ENCODE peak calls at places on chromosomes 5 and 9, in four cellular contexts. D, N, Q and F are unnamed samples.

GRCh38 chr9:104958756-104959155 is 30.8 kb upstream of the ABCA1 start:
- DNase-seq in N (no peak), Q (no peak), D (no peak), F (no peak)

GRCh38 chr5:93313672-93314071 is 267.3 kb downstream of the NR2F1-AS1 start:
- DNase-seq in N (no peak), Q (no peak), D (no peak), F (no peak)

GRCh38 chr5:62149894-62150293 is 156.1 kb upstream of the KIF2A start:
- DNase-seq in Q (no peak), N (no peak), D (no peak), F (no peak)

GRCh38 chr5:163846512-163846911 is 341.1 kb downstream of the MAT2B start:
- DNase-seq in D (no peak), N (no peak), Q (no peak), F (no peak)

GRCh38 chr5:2574155-2574554 is 177.3 kb downstream of the IRX2 start:
- DNase-seq in N (no peak), D (no peak), Q (no peak), F (no peak)

GRCh38 chr9:106953166-106953565 is 90.2 kb downstream of the ZNF462 start:
- DNase-seq in N (no peak), Q (no peak), D (no peak), F (no peak)

GRCh38 chr9:99231708-99232107 is 9.6 kb downstream of the SEC61B start:
- DNase-seq in D (no peak), N (peak), Q (peak), F (no peak)

GRCh38 chr9:124652203-124652992 is 118.7 kb downstream of the NR6A1 start:
- DNase-seq in N (no peak), D (no peak), Q (no peak), F (no peak)

GRCh38 chr9:36995927-36996471 is 38.1 kb downstream of the PAX5 start:
- DNase-seq in N (peak), D (peak), Q (peak), F (peak)

GRCh38 chr9:13139641-13140171 is 139.8 kb downstream of the MPDZ start:
- DNase-seq in D (no peak), Q (no peak), N (no peak), F (no peak)

DNA sequence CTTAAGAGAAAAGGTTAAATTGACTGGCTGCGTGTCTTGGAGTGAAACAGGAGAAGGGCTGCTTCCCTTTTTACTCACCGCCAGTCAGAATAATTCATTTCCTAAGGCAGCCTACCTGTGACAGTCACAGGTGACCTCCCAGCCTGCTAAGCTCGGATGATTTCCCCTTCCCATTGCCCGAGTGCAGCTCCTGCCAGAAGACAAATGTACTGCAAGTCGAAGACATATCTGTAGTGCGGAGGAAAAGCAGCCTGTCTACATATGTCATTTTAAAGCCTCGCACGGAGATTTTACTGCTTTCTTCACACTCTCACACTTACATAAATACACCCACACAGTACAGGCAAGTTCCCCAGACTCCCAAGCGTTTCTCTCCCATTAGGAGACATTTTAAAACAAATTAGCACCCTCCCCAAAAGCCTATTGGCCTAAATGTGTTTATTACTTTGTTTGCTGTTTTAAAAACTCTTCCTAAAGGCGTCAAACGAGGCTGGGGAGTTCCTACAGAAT is 665.7 kb upstream of the ZNF608 start:
- DNase-seq in D (peak), N (peak), Q (peak), F (no peak)
- TF ChIP-seq CTCF in D (peak), N (no peak), Q (no peak), F (no peak)

DNA sequence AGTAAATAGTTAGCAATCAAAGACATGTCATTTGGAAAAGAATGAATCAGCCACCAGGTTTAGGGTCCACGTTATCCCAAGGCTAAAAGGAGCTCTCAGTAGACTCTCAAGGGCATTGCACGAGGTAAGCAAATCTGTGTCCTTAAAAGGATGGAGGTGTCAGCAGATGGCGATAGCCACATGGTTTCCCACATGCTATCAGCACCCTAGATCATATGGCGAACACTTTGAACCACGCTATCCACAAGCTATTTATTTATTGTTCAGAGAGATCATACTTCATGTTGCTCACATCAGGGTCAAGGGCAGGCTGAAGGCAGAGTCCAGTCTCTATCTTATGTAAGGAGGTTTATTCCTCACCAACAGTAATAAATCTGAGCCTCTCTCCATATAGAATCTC is 43.7 kb downstream of the CDH6 start:
- DNase-seq in D (no peak), N (no peak), Q (no peak), F (no peak)
- TF ChIP-seq CTCF in D (peak), N (no peak), Q (peak), F (no peak)

GRCh38 chr5:132476853-132477729 is 13.5 kb downstream of the IRF1 start:
- DNase-seq in Q (no peak), N (no peak), D (no peak), F (peak)
- TF ChIP-seq CTCF in Q (no peak), N (no peak), D (no peak), F (no peak)

DNA sequence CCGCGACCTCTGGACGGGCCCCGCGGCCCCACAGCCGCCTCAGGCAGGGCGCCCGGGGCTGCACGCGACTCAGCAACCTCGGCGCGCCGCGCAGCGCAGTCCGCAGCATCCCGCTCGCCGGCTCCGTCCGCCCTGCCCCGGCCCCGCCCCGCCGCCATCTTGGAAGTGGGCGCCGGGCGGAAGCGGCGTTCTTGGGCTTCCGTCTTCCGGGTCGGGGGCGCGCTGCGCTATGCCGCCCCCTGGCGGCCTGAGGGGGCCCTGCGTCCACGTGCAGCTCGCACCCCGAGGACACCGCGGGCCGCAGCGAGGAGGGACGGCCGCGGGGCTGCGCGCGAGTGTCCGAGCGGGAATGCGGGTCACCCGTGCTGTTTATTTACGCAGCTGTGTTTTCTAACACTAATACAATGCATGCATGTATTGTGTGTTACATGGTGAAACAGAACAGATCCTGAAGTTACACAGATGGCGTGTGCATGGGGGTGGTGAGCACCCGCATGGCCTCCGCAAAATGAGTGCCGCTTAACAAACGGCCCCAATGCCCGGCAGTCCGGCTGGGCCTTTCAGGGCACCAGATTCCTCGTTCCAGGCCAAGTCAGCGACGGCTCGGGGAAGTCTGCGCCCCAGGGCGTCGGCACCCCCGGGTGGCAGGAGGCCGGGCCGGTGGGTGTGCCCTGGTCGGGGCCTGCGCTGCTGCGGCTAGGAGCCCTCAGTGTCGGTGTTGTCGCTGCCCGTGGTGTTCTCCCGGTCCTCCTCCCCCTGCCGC is at the start of gene DNLZ:
- DNase-seq in Q (peak), D (peak), N (peak), F (peak)
- TF ChIP-seq CTCF in Q (peak), D (peak), N (peak), F (peak)

GRCh38 chr5:97133106-97133505 is 9.3 kb downstream of the LIX1 start:
- DNase-seq in N (peak), D (no peak), Q (no peak), F (no peak)
- TF ChIP-seq CTCF in N (no peak), D (no peak), Q (no peak), F (no peak)

GRCh38 chr5:140796718-140797095 is 2.1 kb downstream of the PCDHA2 start:
- DNase-seq in N (no peak), Q (no peak), D (no peak), F (no peak)

GRCh38 chr5:140800816-140801493 is at the start of gene PCDHA3:
- DNase-seq in D (no peak), N (peak), Q (no peak), F (no peak)

GRCh38 chr5:140794594-140795258 is at the start of gene PCDHA2:
- DNase-seq in D (no peak), Q (peak), N (no peak), F (no peak)

GRCh38 chr5:140791111-140791510 is 3.5 kb upstream of the PCDHA2 start:
- DNase-seq in Q (no peak), N (no peak), D (no peak), F (no peak)

GRCh38 chr5:140795259-140795641 is 598 bp downstream of the PCDHA2 start:
- DNase-seq in D (no peak), Q (peak), N (no peak), F (no peak)
- TF ChIP-seq CTCF in D (no peak), Q (peak), N (peak), F (peak)